ENCODE peak calls at places on chromosomes 4 and X, in nine cellular contexts. One of them, this sample, is unnamed.

GRCh38 chrX:14673764-14674163 is 144.4 kb downstream of the GLRA2 start:
- DNase-seq in heart left ventricle: no peak
- DNase-seq in fibroblast of mammary gland: peak; percentile 91
- DNase-seq in astrocyte of the cerebellum: peak; percentile 78
- DNase-seq in thoracic aorta: no peak
- DNase-seq in HFF-Myc: peak; percentile 63
- DNase-seq in A549: peak; percentile 69
- DNase-seq in tibial nerve: no peak
- DNase-seq in left ventricle myocardium inferior: no peak
- DNase-seq in this sample: peak; percentile 86

GRCh38 chrX:142036111-142036510 is 132.4 kb downstream of the MAGEC1 start:
- DNase-seq in astrocyte of the cerebellum: peak; percentile 36
- DNase-seq in left ventricle myocardium inferior: no peak
- DNase-seq in tibial nerve: no peak
- DNase-seq in fibroblast of mammary gland: no peak
- DNase-seq in HFF-Myc: no peak
- DNase-seq in thoracic aorta: no peak
- DNase-seq in A549: peak; percentile 1
- DNase-seq in heart left ventricle: no peak
- DNase-seq in this sample: no peak

GRCh38 chr4:142549726-142550463 is 296.2 kb downstream of the INPP4B start:
- DNase-seq in fibroblast of mammary gland: peak; percentile 85
- DNase-seq in tibial nerve: no peak
- DNase-seq in heart left ventricle: no peak
- DNase-seq in A549: peak; percentile 85
- DNase-seq in thoracic aorta: no peak
- DNase-seq in HFF-Myc: no peak
- DNase-seq in left ventricle myocardium inferior: no peak
- DNase-seq in astrocyte of the cerebellum: peak; percentile 71
- DNase-seq in this sample: peak; percentile 87

GRCh38 chr4:20044502-20044911 is 207.2 kb upstream of the SLIT2 start:
- DNase-seq in heart left ventricle: no peak
- DNase-seq in thoracic aorta: no peak
- DNase-seq in HFF-Myc: no peak
- DNase-seq in left ventricle myocardium inferior: no peak
- DNase-seq in A549: no peak
- DNase-seq in tibial nerve: no peak
- DNase-seq in astrocyte of the cerebellum: no peak
- DNase-seq in fibroblast of mammary gland: no peak
- DNase-seq in this sample: no peak

GRCh38 chr4:128451270-128451905 is 163.8 kb upstream of the PGRMC2 start:
- DNase-seq in thoracic aorta: no peak
- DNase-seq in astrocyte of the cerebellum: no peak
- DNase-seq in left ventricle myocardium inferior: no peak
- DNase-seq in heart left ventricle: no peak
- DNase-seq in A549: no peak
- DNase-seq in fibroblast of mammary gland: no peak
- DNase-seq in tibial nerve: no peak
- DNase-seq in HFF-Myc: no peak
- DNase-seq in this sample: no peak

GRCh38 chr4:112060212-112060611 is 85.0 kb upstream of the FAM241A start:
- DNase-seq in astrocyte of the cerebellum: no peak
- DNase-seq in thoracic aorta: no peak
- DNase-seq in tibial nerve: no peak
- DNase-seq in fibroblast of mammary gland: peak; percentile 54
- DNase-seq in heart left ventricle: no peak
- DNase-seq in left ventricle myocardium inferior: no peak
- DNase-seq in A549: peak; percentile 31
- DNase-seq in HFF-Myc: no peak
- DNase-seq in this sample: no peak

GRCh38 chr4:165058676-165059075 is 5.0 kb downstream of the TRIM75 start:
- DNase-seq in heart left ventricle: no peak
- DNase-seq in A549: no peak
- DNase-seq in left ventricle myocardium inferior: no peak
- DNase-seq in astrocyte of the cerebellum: no peak
- DNase-seq in thoracic aorta: no peak
- DNase-seq in tibial nerve: no peak
- DNase-seq in fibroblast of mammary gland: no peak
- DNase-seq in HFF-Myc: no peak
- DNase-seq in this sample: no peak

GRCh38 chr4:15605537-15605936 is 49.6 kb downstream of the FBXL5 start:
- DNase-seq in left ventricle myocardium inferior: no peak
- DNase-seq in HFF-Myc: no peak
- DNase-seq in thoracic aorta: no peak
- DNase-seq in fibroblast of mammary gland: no peak
- DNase-seq in tibial nerve: no peak
- DNase-seq in heart left ventricle: no peak
- DNase-seq in astrocyte of the cerebellum: no peak
- DNase-seq in A549: no peak
- DNase-seq in this sample: no peak

GRCh38 chrX:34918091-34918736 is 24.4 kb upstream of the FAM47B start:
- DNase-seq in left ventricle myocardium inferior: no peak
- DNase-seq in astrocyte of the cerebellum: peak; percentile 22
- DNase-seq in HFF-Myc: no peak
- DNase-seq in fibroblast of mammary gland: peak; percentile 78
- DNase-seq in thoracic aorta: no peak
- DNase-seq in tibial nerve: no peak
- DNase-seq in heart left ventricle: no peak
- DNase-seq in A549: peak; percentile 42
- DNase-seq in this sample: peak; percentile 30

GRCh38 chr4:146488495-146489174 is 33.1 kb downstream of the SLC10A7 start:
- DNase-seq in tibial nerve: no peak
- DNase-seq in fibroblast of mammary gland: no peak
- DNase-seq in HFF-Myc: no peak
- DNase-seq in astrocyte of the cerebellum: peak; percentile 86
- DNase-seq in thoracic aorta: no peak
- DNase-seq in heart left ventricle: no peak
- DNase-seq in left ventricle myocardium inferior: no peak
- DNase-seq in A549: no peak
- DNase-seq in this sample: no peak

GRCh38 chr4:98627477-98627876 is 30.9 kb downstream of the TSPAN5 start:
- DNase-seq in fibroblast of mammary gland: peak; percentile 33
- DNase-seq in heart left ventricle: no peak
- DNase-seq in tibial nerve: no peak
- DNase-seq in astrocyte of the cerebellum: peak; percentile 42
- DNase-seq in thoracic aorta: no peak
- DNase-seq in A549: no peak
- DNase-seq in left ventricle myocardium inferior: no peak
- DNase-seq in HFF-Myc: no peak
- DNase-seq in this sample: no peak

GRCh38 chr4:150089732-150090131 is 11.5 kb downstream of the DCLK2 start:
- DNase-seq in left ventricle myocardium inferior: no peak
- DNase-seq in heart left ventricle: no peak
- DNase-seq in fibroblast of mammary gland: peak; percentile 10
- DNase-seq in astrocyte of the cerebellum: no peak
- DNase-seq in tibial nerve: no peak
- DNase-seq in HFF-Myc: no peak
- DNase-seq in A549: no peak
- DNase-seq in thoracic aorta: no peak
- DNase-seq in this sample: no peak

GRCh38 chr4:158172196-158172557 is 648 bp downstream of the GASK1B start:
- DNase-seq in fibroblast of mammary gland: peak; percentile 63
- DNase-seq in heart left ventricle: no peak
- DNase-seq in tibial nerve: no peak
- DNase-seq in left ventricle myocardium inferior: no peak
- DNase-seq in astrocyte of the cerebellum: no peak
- DNase-seq in thoracic aorta: no peak
- DNase-seq in HFF-Myc: no peak
- DNase-seq in A549: no peak
- DNase-seq in this sample: no peak
- H3K4me3 ChIP-seq in fibroblast of mammary gland: peak overlapping the region; percentile 77
- H3K4me3 ChIP-seq in heart left ventricle: peak overlapping the region; percentile 73
- H3K4me3 ChIP-seq in tibial nerve: peak overlapping the region; percentile 59
- H3K4me3 ChIP-seq in left ventricle myocardium inferior: peak overlapping the region; percentile 82
- H3K4me3 ChIP-seq in astrocyte of the cerebellum: peak overlapping the region; percentile 4
- H3K4me3 ChIP-seq in thoracic aorta: peak overlapping the region; percentile 84
- H3K4me3 ChIP-seq in HFF-Myc: peak overlapping the region; percentile 47
- H3K4me3 ChIP-seq in A549: peak overlapping the region; percentile 23
- H3K4me3 ChIP-seq in this sample: peak overlapping the region; percentile 5

GRCh38 chr4:22129454-22130075 is 181.0 kb upstream of the KCNIP4 start:
- DNase-seq in HFF-Myc: peak; percentile 2
- DNase-seq in heart left ventricle: no peak
- DNase-seq in tibial nerve: no peak
- DNase-seq in astrocyte of the cerebellum: no peak
- DNase-seq in fibroblast of mammary gland: peak; percentile 65
- DNase-seq in A549: peak; percentile 34
- DNase-seq in thoracic aorta: no peak
- DNase-seq in left ventricle myocardium inferior: no peak
- DNase-seq in this sample: peak; percentile 7
- TF ChIP-seq CTCF in HFF-Myc: peak; percentile 66
- TF ChIP-seq CTCF in heart left ventricle: no peak
- TF ChIP-seq CTCF in tibial nerve: peak; percentile 10
- TF ChIP-seq CTCF in astrocyte of the cerebellum: peak; percentile 61
- TF ChIP-seq CTCF in fibroblast of mammary gland: peak; percentile 84
- TF ChIP-seq CTCF in A549: peak; percentile 19
- TF ChIP-seq CTCF in thoracic aorta: no peak
- TF ChIP-seq CTCF in left ventricle myocardium inferior: peak; percentile 47
- TF ChIP-seq CTCF in this sample: peak; percentile 88

DNA sequence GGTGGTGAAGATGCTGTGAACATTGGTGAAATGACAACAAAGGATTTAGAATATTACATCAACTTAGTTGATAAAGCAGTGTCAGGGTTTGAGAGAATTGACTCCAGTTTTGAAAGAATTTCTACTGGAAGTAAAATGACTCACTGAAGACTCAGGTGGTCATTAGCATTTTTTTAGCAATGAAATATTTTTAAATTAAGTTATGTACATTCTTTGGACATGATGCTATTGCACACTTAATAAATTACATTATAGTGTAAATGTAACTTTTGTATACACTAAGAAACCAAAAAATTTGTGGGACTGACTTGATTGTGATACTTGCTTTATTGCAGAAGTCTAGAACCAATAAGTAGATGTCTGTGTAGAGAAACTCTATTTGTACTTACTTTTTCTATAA is 57.0 kb downstream of the USO1 start:
- DNase-seq in left ventricle myocardium inferior: no peak
- DNase-seq in tibial nerve: no peak
- DNase-seq in HFF-Myc: no peak
- DNase-seq in astrocyte of the cerebellum: no peak
- DNase-seq in A549: no peak
- DNase-seq in thoracic aorta: no peak
- DNase-seq in heart left ventricle: no peak
- DNase-seq in fibroblast of mammary gland: no peak
- DNase-seq in this sample: no peak
- H3K4me3 ChIP-seq in left ventricle myocardium inferior: no peak overlapping the region
- H3K4me3 ChIP-seq in tibial nerve: no peak overlapping the region
- H3K4me3 ChIP-seq in HFF-Myc: no peak overlapping the region
- H3K4me3 ChIP-seq in astrocyte of the cerebellum: no peak overlapping the region
- H3K4me3 ChIP-seq in A549: no peak overlapping the region
- H3K4me3 ChIP-seq in thoracic aorta: no peak overlapping the region
- H3K4me3 ChIP-seq in heart left ventricle: no peak overlapping the region
- H3K4me3 ChIP-seq in fibroblast of mammary gland: no peak overlapping the region
- H3K4me3 ChIP-seq in this sample: no peak overlapping the region

GRCh38 chr4:54446556-54446955 is 211.2 kb upstream of the KIT start:
- DNase-seq in astrocyte of the cerebellum: no peak
- DNase-seq in left ventricle myocardium inferior: no peak
- DNase-seq in thoracic aorta: no peak
- DNase-seq in HFF-Myc: no peak
- DNase-seq in fibroblast of mammary gland: no peak
- DNase-seq in heart left ventricle: no peak
- DNase-seq in tibial nerve: no peak
- DNase-seq in A549: no peak
- DNase-seq in this sample: no peak

GRCh38 chr4:54439831-54440243 is 210.7 kb downstream of the PDGFRA start:
- DNase-seq in tibial nerve: no peak
- DNase-seq in astrocyte of the cerebellum: no peak
- DNase-seq in heart left ventricle: no peak
- DNase-seq in left ventricle myocardium inferior: peak; percentile 17
- DNase-seq in thoracic aorta: no peak
- DNase-seq in HFF-Myc: peak; percentile 12
- DNase-seq in fibroblast of mammary gland: peak; percentile 69
- DNase-seq in A549: no peak
- DNase-seq in this sample: no peak

DNA sequence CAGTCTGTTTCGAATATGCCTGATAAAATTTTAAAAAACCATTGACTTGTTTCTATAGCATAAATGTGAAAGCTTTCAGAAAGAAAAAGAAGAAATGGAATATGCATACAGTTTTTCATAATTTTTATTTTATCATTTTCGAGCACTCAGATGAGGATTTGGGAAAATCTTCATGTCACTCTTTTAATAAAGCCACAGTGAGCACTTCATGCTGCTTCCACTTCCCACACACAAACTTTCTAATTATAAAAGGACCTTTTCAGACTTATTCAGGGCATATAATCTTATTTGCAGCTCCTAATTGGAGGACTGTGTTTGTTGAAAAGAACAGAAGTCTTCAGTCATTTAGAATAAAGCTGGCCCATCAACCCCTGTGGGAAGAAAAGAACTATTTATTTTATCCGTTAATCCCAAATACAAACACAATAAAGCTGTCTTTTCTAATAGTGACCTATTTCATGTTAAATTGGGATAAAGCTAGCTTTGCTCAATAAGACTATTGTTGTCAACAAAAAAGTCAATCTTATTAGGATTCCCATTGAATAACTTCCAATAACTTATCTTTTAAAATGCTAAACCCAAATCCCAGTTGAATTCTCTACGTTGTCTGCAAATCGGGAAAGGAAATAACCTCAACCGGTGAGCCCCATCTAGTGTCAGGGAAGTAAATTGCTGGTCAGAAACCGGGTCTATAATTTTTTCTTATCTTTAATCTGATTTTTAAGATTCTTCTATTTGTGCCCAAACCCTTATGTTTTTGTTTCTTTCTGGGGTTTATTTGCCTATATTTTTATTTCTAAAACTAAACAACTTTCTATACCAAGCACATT is 211.5 kb downstream of the PDGFRA start:
- DNase-seq in heart left ventricle: no peak
- DNase-seq in thoracic aorta: no peak
- DNase-seq in HFF-Myc: no peak
- DNase-seq in fibroblast of mammary gland: peak; percentile 56
- DNase-seq in astrocyte of the cerebellum: peak; percentile 13
- DNase-seq in A549: peak; percentile 21
- DNase-seq in tibial nerve: no peak
- DNase-seq in left ventricle myocardium inferior: no peak
- DNase-seq in this sample: no peak
- TF ChIP-seq CTCF in heart left ventricle: peak; percentile 73
- TF ChIP-seq CTCF in thoracic aorta: peak; percentile 49
- TF ChIP-seq CTCF in HFF-Myc: peak; percentile 57
- TF ChIP-seq CTCF in fibroblast of mammary gland: peak; percentile 74
- TF ChIP-seq CTCF in astrocyte of the cerebellum: peak; percentile 57
- TF ChIP-seq CTCF in A549: peak; percentile 44
- TF ChIP-seq CTCF in tibial nerve: peak; percentile 41
- TF ChIP-seq CTCF in left ventricle myocardium inferior: peak; percentile 78
- TF ChIP-seq CTCF in this sample: peak; percentile 59